ENCODE peak calls at places on chromosome 13, in six cellular contexts. X is prostate gland; A is tibial nerve; J is CD4-positive, CD25-positive, alpha-beta regulatory T cell; D is uterus; O is breast epithelium. Z is an unnamed sample.

GRCh38 chr13:106063591-106064308 is 471.7 kb downstream of the EFNB2 start:
- DNase-seq in X (no peak), A (no peak), J (no peak), D (no peak), O (no peak), Z (no peak)

GRCh38 chr13:107883561-107884175 is 331.7 kb downstream of the LIG4 start:
- DNase-seq in X (no peak), A (no peak), J (no peak), D (no peak), O (no peak), Z (no peak)

GRCh38 chr13:43686557-43686956 is 100.2 kb downstream of the ENOX1 start:
- DNase-seq in X (no peak), A (no peak), J (no peak), D (peak; percentile 46), O (no peak), Z (peak; percentile 24)

GRCh38 chr13:44396963-44397580 is 23.4 kb downstream of the SERP2 start:
- DNase-seq in X (no peak), A (no peak), J (no peak), D (peak; percentile 61), O (no peak), Z (no peak)

GRCh38 chr13:23212621-23213020 is 31.8 kb downstream of the SGCG start:
- DNase-seq in X (no peak), A (no peak), J (no peak), D (no peak), O (no peak), Z (no peak)

GRCh38 chr13:84844473-84844872 is 954.7 kb downstream of the SLITRK6 start:
- DNase-seq in X (no peak), A (no peak), J (no peak), D (no peak), O (no peak), Z (no peak)

GRCh38 chr13:22080832-22081231 is 410.0 kb downstream of the FGF9 start:
- DNase-seq in X (no peak), A (no peak), J (no peak), D (no peak), O (no peak), Z (no peak)

GRCh38 chr13:42807866-42808265 is 26.5 kb downstream of the FAM216B start:
- DNase-seq in X (no peak), A (no peak), J (no peak), D (no peak), O (no peak), Z (peak; percentile 56)

GRCh38 chr13:24500977-24501376 is 11.6 kb downstream of the PARP4 start:
- DNase-seq in X (no peak), A (no peak), J (no peak), D (no peak), O (no peak), Z (no peak)

GRCh38 chr13:82358284-82358683 is 1524.0 kb downstream of the SLITRK1 start:
- DNase-seq in X (no peak), A (no peak), J (no peak), D (no peak), O (no peak), Z (no peak)

GRCh38 chr13:94369862-94370491 is 109.5 kb downstream of the DCT start:
- DNase-seq in X (peak; percentile 13), A (no peak), J (no peak), D (peak; percentile 26), O (no peak), Z (no peak)

GRCh38 chr13:46844431-46844830 is 47.5 kb upstream of the ESD start:
- DNase-seq in X (no peak), A (no peak), J (no peak), D (no peak), O (no peak), Z (no peak)

GRCh38 chr13:80945328-80945727 is 604.4 kb upstream of the SPRY2 start:
- DNase-seq in X (no peak), A (no peak), J (no peak), D (no peak), O (no peak), Z (no peak)

GRCh38 chr13:72062566-72062965 is 195.6 kb upstream of the DACH1 start:
- DNase-seq in X (no peak), A (no peak), J (no peak), D (no peak), O (no peak), Z (peak; percentile 40)

GRCh38 chr13:65085977-65086376 is 2144.2 kb downstream of the PCDH9 start:
- DNase-seq in X (no peak), A (no peak), J (no peak), D (no peak), O (no peak), Z (no peak)

GRCh38 chr13:91017669-91018053 is 329.8 kb upstream of the MIR17HG start:
- DNase-seq in X (no peak), A (no peak), J (no peak), D (no peak), O (no peak), Z (no peak)

GRCh38 chr13:73045036-73045435 is 13.8 kb upstream of the KLF5 start:
- DNase-seq in X (no peak), A (no peak), J (no peak), D (no peak), O (no peak), Z (no peak)

GRCh38 chr13:27765650-27766049 is 26.6 kb upstream of the GSX1 start:
- DNase-seq in X (no peak), A (no peak), J (no peak), D (no peak), O (no peak), Z (no peak)

GRCh38 chr13:61144301-61144700 is 271.3 kb downstream of the PCDH20 start:
- DNase-seq in X (no peak), A (no peak), J (no peak), D (no peak), O (no peak), Z (no peak)

GRCh38 chr13:102911336-102911735 is 65.5 kb downstream of the ERCC5 start:
- DNase-seq in X (peak; percentile 19), A (no peak), J (no peak), D (no peak), O (peak; percentile 22), Z (peak; percentile 88)

GRCh38 chr13:21232599-21232998 is 56.1 kb downstream of the MRPL57 start:
- DNase-seq in X (no peak), A (no peak), J (no peak), D (no peak), O (no peak), Z (no peak)

DNA sequence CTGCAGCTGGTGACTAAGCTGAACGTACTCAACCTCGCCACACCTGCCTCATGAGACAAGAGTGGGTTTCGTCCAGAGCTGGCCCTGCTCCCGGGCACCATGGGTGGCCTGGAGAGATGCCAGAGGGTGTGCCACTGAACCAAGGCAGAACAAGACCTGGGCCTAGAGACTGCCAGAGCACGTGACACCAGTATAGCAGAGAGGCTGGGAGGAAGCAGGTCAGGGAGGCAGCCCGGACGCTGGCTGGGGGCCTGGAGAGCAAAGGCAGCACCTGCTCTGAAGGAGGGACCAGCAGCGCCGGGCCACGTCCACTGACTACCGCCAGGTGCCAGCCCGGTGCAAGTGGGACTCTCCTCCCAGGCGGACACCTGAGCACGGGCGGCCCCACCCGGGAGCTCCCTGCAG is 7.3 kb upstream of the C13orf46 start:
- DNase-seq in X (peak; percentile 88), A (peak; percentile 73), J (no peak), D (peak; percentile 15), O (peak; percentile 88), Z (peak; percentile 78)
- H3K27ac ChIP-seq in X (no peak overlapping the region), A (peak overlapping the region; percentile 84), J (no peak overlapping the region), D (no peak overlapping the region), O (peak overlapping the region; percentile 44), Z (no peak overlapping the region)

GRCh38 chr13:87093399-87093798 is 577.8 kb upstream of the SLITRK5 start:
- DNase-seq in X (no peak), A (no peak), J (no peak), D (no peak), O (no peak), Z (no peak)
- H3K27ac ChIP-seq in X (no peak overlapping the region), A (no peak overlapping the region), J (no peak overlapping the region), D (no peak overlapping the region), O (no peak overlapping the region), Z (no peak overlapping the region)

GRCh38 chr13:62512194-62513141 is 1096.8 kb upstream of the PCDH20 start:
- DNase-seq in X (no peak), A (no peak), J (no peak), D (no peak), O (no peak), Z (no peak)

DNA sequence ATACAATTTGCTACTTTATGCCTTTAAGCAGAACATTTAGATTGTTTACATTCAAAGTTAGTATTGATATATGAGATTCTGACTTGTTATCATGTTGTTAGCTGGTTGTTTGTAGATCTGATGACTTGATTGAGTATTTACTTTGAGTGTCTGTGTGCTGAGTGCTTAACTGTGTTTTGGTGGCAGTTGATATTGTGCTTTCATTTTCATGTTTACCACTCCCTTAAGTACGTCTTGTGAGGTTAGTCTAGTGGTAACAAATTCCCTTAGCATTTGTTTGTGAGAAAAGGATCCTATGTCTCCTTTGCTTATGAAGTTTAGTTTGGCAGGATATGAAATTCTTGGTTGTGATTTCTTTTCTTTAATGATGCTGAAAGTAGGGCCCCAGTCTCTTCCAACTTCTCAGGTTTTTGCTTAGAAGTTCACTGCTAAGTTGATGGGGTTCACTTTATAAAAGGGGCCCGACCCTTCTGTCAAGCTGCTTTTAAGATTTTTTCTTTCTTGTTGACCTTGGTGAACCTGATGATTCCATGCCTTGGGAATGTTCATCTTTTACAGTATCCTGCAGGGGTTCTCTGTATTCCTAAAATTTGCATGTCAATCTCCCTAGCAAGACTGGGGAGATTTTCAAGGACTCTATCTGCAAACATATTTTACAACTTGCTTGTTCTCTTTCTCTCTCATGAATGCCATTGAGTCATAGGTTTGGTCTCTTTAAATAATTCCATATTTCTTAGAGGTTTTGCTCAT is 1095.4 kb upstream of the PCDH20 start:
- DNase-seq in X (no peak), A (no peak), J (no peak), D (no peak), O (no peak), Z (no peak)
- H3K27ac ChIP-seq in X (no peak overlapping the region), A (no peak overlapping the region), J (no peak overlapping the region), D (no peak overlapping the region), O (no peak overlapping the region), Z (no peak overlapping the region)

GRCh38 chr13:99949657-99950413 is 21.7 kb downstream of the ZIC5 start:
- DNase-seq in X (no peak), A (no peak), J (no peak), D (no peak), O (no peak), Z (no peak)
- H3K27ac ChIP-seq in X (no peak overlapping the region), A (no peak overlapping the region), J (no peak overlapping the region), D (no peak overlapping the region), O (no peak overlapping the region), Z (no peak overlapping the region)

DNA sequence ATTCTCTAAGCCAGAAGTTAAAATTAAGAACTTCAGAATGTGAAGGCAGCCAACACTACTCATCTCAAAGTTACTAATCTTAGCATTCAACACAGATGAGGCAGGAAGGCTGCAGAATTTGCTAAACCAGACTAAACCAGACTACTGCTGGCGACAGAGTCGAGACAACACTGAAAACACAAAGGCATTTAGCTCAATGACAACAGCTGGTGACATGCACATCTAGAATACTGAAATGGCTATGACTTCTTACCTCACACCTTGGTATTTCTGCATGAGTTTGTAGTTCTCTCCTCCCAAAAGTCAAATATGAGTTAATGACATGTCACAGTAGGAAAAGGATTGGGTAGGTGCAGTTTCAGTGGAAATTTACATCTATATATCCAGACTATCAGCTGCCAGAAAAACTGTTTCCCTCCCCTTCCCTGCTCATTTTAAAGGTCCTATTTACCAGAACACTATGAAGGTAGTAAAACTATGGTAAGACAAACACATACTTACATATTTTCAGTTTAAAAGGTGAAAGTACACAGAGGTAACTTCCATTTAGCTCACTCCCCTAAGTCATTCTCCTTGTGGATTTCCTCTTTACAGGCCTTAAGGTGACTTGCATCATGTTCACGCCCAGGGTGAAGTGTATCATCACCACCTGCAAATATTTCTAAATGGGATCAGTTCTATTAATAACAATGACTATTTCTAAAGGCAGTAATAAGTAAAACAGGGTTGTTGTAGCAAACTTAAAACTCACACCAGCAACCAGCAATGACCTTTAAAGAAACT is 21.4 kb downstream of the FOXO1 start:
- DNase-seq in X (no peak), A (no peak), J (no peak), D (no peak), O (no peak), Z (peak; percentile 57)
- H3K27ac ChIP-seq in X (no peak overlapping the region), A (no peak overlapping the region), J (peak overlapping the region; percentile 59), D (peak overlapping the region; percentile 39), O (peak overlapping the region; percentile 15), Z (peak overlapping the region; percentile 90)

Z was measured in epithelial cell of prostate.